ENCODE peak calls at places on chromosome 11, in six cellular contexts. One of them, this sample, is unnamed.

GRCh38 chr11:76030286-76030685 is 176.0 kb downstream of the WNT11 start:
- DNase-seq in GM12878: no peak
- DNase-seq in GM12891: no peak
- DNase-seq in K562: no peak
- DNase-seq in H1: no peak
- DNase-seq in HepG2: peak
- DNase-seq in this sample: no peak

GRCh38 chr11:69791266-69791665 is 16.1 kb upstream of the FGF4 start:
- DNase-seq in H1: no peak
- DNase-seq in GM12878: no peak
- DNase-seq in K562: no peak
- DNase-seq in GM12891: no peak
- DNase-seq in HepG2: no peak
- DNase-seq in this sample: no peak

GRCh38 chr11:21654091-21654490 is 538.8 kb upstream of the ANO5 start:
- DNase-seq in GM12891: no peak
- DNase-seq in HepG2: no peak
- DNase-seq in K562: no peak
- DNase-seq in H1: no peak
- DNase-seq in GM12878: no peak
- DNase-seq in this sample: no peak

GRCh38 chr11:64013141-64013896 is 22.4 kb upstream of the FLRT1 start:
- DNase-seq in K562: no peak
- DNase-seq in H1: no peak
- DNase-seq in GM12891: no peak
- DNase-seq in HepG2: no peak
- DNase-seq in GM12878: no peak
- DNase-seq in this sample: no peak

GRCh38 chr11:8709002-8709672 is 26.5 kb downstream of the RPL27A start:
- DNase-seq in HepG2: no peak
- DNase-seq in GM12878: no peak
- DNase-seq in GM12891: no peak
- DNase-seq in K562: no peak
- DNase-seq in H1: no peak
- DNase-seq in this sample: no peak

GRCh38 chr11:89168396-89168795 is 9.3 kb upstream of the TYR start:
- DNase-seq in HepG2: no peak
- DNase-seq in K562: no peak
- DNase-seq in GM12891: no peak
- DNase-seq in H1: no peak
- DNase-seq in GM12878: no peak
- DNase-seq in this sample: no peak

GRCh38 chr11:126146454-126147192 is 64.8 kb downstream of the RPUSD4 start:
- DNase-seq in H1: no peak
- DNase-seq in GM12891: peak
- DNase-seq in K562: no peak
- DNase-seq in HepG2: peak
- DNase-seq in GM12878: no peak
- DNase-seq in this sample: no peak

GRCh38 chr11:89416961-89417360 is 74.2 kb downstream of the NOX4 start:
- DNase-seq in K562: no peak
- DNase-seq in HepG2: no peak
- DNase-seq in GM12878: no peak
- DNase-seq in GM12891: no peak
- DNase-seq in H1: no peak
- DNase-seq in this sample: no peak

GRCh38 chr11:14315130-14315529 is 43.9 kb downstream of the RRAS2 start:
- DNase-seq in GM12891: no peak
- DNase-seq in H1: no peak
- DNase-seq in HepG2: no peak
- DNase-seq in K562: no peak
- DNase-seq in GM12878: no peak
- DNase-seq in this sample: no peak

GRCh38 chr11:104979839-104980238 is 11.5 kb upstream of the CASP4 start:
- DNase-seq in H1: no peak
- DNase-seq in HepG2: no peak
- DNase-seq in GM12878: no peak
- DNase-seq in K562: no peak
- DNase-seq in GM12891: no peak
- DNase-seq in this sample: no peak

GRCh38 chr11:116457336-116458007 is 315.3 kb downstream of the BUD13 start:
- DNase-seq in H1: no peak
- DNase-seq in K562: no peak
- DNase-seq in GM12891: no peak
- DNase-seq in GM12878: no peak
- DNase-seq in HepG2: no peak
- DNase-seq in this sample: no peak

GRCh38 chr11:44910591-44910990 is 40.1 kb downstream of the TP53I11 start:
- DNase-seq in H1: no peak
- DNase-seq in GM12891: no peak
- DNase-seq in GM12878: no peak
- DNase-seq in HepG2: no peak
- DNase-seq in K562: no peak
- DNase-seq in this sample: no peak

GRCh38 chr11:102476812-102477211 is 24.2 kb upstream of the TMEM123 start:
- DNase-seq in K562: no peak
- DNase-seq in HepG2: peak
- DNase-seq in GM12891: no peak
- DNase-seq in GM12878: no peak
- DNase-seq in H1: no peak
- DNase-seq in this sample: no peak

GRCh38 chr11:66116576-66117361 is 46.7 kb downstream of the PACS1 start:
- DNase-seq in K562: no peak
- DNase-seq in GM12878: no peak
- DNase-seq in HepG2: no peak
- DNase-seq in H1: no peak
- DNase-seq in GM12891: no peak
- DNase-seq in this sample: no peak

GRCh38 chr11:122703541-122704272 is 48.2 kb downstream of the UBASH3B start:
- DNase-seq in HepG2: no peak
- DNase-seq in H1: no peak
- DNase-seq in GM12891: no peak
- DNase-seq in K562: no peak
- DNase-seq in GM12878: no peak
- DNase-seq in this sample: no peak

GRCh38 chr11:130849215-130849568 is 67.1 kb downstream of the SNX19 start:
- DNase-seq in HepG2: no peak
- DNase-seq in K562: no peak
- DNase-seq in H1: no peak
- DNase-seq in GM12878: no peak
- DNase-seq in GM12891: no peak
- DNase-seq in this sample: no peak

GRCh38 chr11:2774173-2775082 is 74.6 kb upstream of the KCNQ1OT1 start:
- DNase-seq in H1: no peak
- DNase-seq in HepG2: no peak
- DNase-seq in GM12878: no peak
- DNase-seq in GM12891: no peak
- DNase-seq in K562: no peak
- DNase-seq in this sample: no peak

GRCh38 chr11:62025429-62026105 is 58.1 kb upstream of the FTH1 start:
- DNase-seq in K562: peak
- DNase-seq in GM12878: peak
- DNase-seq in H1: no peak
- DNase-seq in GM12891: no peak
- DNase-seq in HepG2: peak
- DNase-seq in this sample: no peak

GRCh38 chr11:90717522-90717921 is 494.7 kb upstream of the CHORDC1 start:
- DNase-seq in K562: no peak
- DNase-seq in GM12878: no peak
- DNase-seq in HepG2: no peak
- DNase-seq in H1: no peak
- DNase-seq in GM12891: no peak
- DNase-seq in this sample: no peak

GRCh38 chr11:95363710-95364109 is 132.7 kb upstream of the SESN3 start:
- DNase-seq in H1: no peak
- DNase-seq in K562: no peak
- DNase-seq in GM12878: no peak
- DNase-seq in HepG2: peak
- DNase-seq in GM12891: no peak
- DNase-seq in this sample: no peak

GRCh38 chr11:16086229-16086628 is 270.1 kb downstream of the SOX6 start:
- DNase-seq in HepG2: no peak
- DNase-seq in K562: no peak
- DNase-seq in H1: no peak
- DNase-seq in GM12891: no peak
- DNase-seq in GM12878: no peak
- DNase-seq in this sample: no peak

GRCh38 chr11:15810079-15810478 is 546.3 kb downstream of the SOX6 start:
- DNase-seq in HepG2: no peak
- DNase-seq in GM12891: no peak
- DNase-seq in K562: no peak
- DNase-seq in GM12878: no peak
- DNase-seq in H1: no peak
- DNase-seq in this sample: no peak

GRCh38 chr11:197741-198235 is 4.9 kb downstream of the SCGB1C1 start:
- DNase-seq in HepG2: no peak
- DNase-seq in GM12891: no peak
- DNase-seq in K562: no peak
- DNase-seq in GM12878: no peak
- DNase-seq in H1: peak
- DNase-seq in this sample: no peak

GRCh38 chr11:115199501-115199900 is 304.7 kb downstream of the CADM1 start:
- DNase-seq in HepG2: no peak
- DNase-seq in H1: no peak
- DNase-seq in K562: no peak
- DNase-seq in GM12878: no peak
- DNase-seq in GM12891: no peak
- DNase-seq in this sample: no peak

DNA sequence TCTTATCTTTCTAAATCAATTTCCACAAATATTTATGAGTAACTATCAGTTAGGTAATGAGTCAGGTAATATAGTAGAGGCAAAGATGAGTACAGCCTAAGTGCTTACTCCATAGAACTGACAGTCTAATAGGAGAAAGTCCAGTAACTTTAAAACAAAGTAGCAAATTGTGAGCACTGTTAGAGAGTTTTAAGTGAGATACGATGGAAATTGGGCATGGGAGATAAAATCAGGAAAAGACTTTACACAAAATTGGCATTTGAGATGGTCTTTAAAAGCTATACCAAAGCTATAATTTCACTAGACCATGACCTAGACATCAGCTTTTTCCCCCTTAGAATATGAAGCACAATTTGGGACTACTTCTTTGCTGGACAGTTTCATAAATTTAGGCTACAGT is 113.7 kb downstream of the CSTPP1 start:
- DNase-seq in HepG2: no peak
- DNase-seq in GM12891: no peak
- DNase-seq in K562: no peak
- DNase-seq in H1: no peak
- DNase-seq in GM12878: no peak
- DNase-seq in this sample: no peak
- TF ChIP-seq TAF1 in HepG2: no peak
- TF ChIP-seq TAF1 in GM12891: no peak
- TF ChIP-seq TAF1 in K562: no peak
- TF ChIP-seq TAF1 in H1: no peak
- TF ChIP-seq TAF1 in GM12878: no peak
- TF ChIP-seq TAF1 in this sample: no peak

GRCh38 chr11:68093565-68093964 is 27.6 kb downstream of the CHKA start:
- DNase-seq in K562: no peak
- DNase-seq in GM12878: no peak
- DNase-seq in H1: no peak
- DNase-seq in HepG2: no peak
- DNase-seq in GM12891: no peak
- DNase-seq in this sample: no peak

GRCh38 chr11:68092411-68092810 is 28.8 kb downstream of the CHKA start:
- DNase-seq in GM12891: no peak
- DNase-seq in K562: no peak
- DNase-seq in GM12878: no peak
- DNase-seq in HepG2: no peak
- DNase-seq in H1: peak
- DNase-seq in this sample: no peak

GRCh38 chr11:68090287-68090686 is 30.9 kb downstream of the CHKA start:
- DNase-seq in GM12878: no peak
- DNase-seq in GM12891: no peak
- DNase-seq in H1: no peak
- DNase-seq in HepG2: no peak
- DNase-seq in K562: no peak
- DNase-seq in this sample: no peak

DNA sequence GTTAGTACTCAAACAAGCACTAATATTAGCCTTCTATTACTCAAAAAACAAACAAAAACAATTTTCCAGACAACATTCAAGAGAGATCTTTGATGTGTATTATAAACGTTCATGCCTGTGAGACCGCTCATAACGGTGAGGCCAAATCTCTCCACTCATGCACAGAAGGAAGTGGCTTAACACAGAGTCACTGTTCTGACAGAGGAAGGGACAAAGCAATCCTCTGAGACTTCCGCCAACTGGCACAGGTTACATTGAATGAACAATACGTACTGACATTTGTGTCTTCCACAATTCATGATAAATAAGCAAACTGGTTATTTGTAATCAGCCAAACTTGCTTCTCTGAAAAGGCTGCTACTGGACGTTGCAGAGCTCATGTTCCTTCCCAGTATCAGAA is 30.5 kb downstream of the CHKA start:
- DNase-seq in HepG2: no peak
- DNase-seq in GM12891: no peak
- DNase-seq in K562: no peak
- DNase-seq in H1: peak
- DNase-seq in GM12878: no peak
- DNase-seq in this sample: no peak
- TF ChIP-seq POLR2AphosphoS5 in HepG2: no peak
- TF ChIP-seq POLR2AphosphoS5 in GM12891: no peak
- TF ChIP-seq POLR2AphosphoS5 in K562: no peak
- TF ChIP-seq POLR2AphosphoS5 in H1: no peak
- TF ChIP-seq POLR2AphosphoS5 in GM12878: no peak
- TF ChIP-seq POLR2AphosphoS5 in this sample: no peak

GRCh38 chr11:47163898-47164297 is 12.8 kb downstream of the ARFGAP2 start:
- DNase-seq in GM12878: no peak
- DNase-seq in K562: no peak
- DNase-seq in GM12891: no peak
- DNase-seq in HepG2: no peak
- DNase-seq in H1: no peak
- DNase-seq in this sample: no peak
- TF ChIP-seq POLR2A in GM12878: no peak
- TF ChIP-seq POLR2A in K562: peak
- TF ChIP-seq POLR2A in GM12891: no peak
- TF ChIP-seq POLR2A in HepG2: no peak
- TF ChIP-seq POLR2A in H1: no peak
- TF ChIP-seq POLR2A in this sample: peak

GRCh38 chr11:124214027-124214426 is 26.9 kb upstream of the OR8G1 start:
- DNase-seq in GM12891: no peak
- DNase-seq in HepG2: no peak
- DNase-seq in GM12878: no peak
- DNase-seq in H1: no peak
- DNase-seq in K562: no peak
- DNase-seq in this sample: no peak

GRCh38 chr11:124222407-124222806 is 18.5 kb upstream of the OR8G1 start:
- DNase-seq in H1: no peak
- DNase-seq in HepG2: no peak
- DNase-seq in GM12878: no peak
- DNase-seq in GM12891: no peak
- DNase-seq in K562: no peak
- DNase-seq in this sample: no peak

DNA sequence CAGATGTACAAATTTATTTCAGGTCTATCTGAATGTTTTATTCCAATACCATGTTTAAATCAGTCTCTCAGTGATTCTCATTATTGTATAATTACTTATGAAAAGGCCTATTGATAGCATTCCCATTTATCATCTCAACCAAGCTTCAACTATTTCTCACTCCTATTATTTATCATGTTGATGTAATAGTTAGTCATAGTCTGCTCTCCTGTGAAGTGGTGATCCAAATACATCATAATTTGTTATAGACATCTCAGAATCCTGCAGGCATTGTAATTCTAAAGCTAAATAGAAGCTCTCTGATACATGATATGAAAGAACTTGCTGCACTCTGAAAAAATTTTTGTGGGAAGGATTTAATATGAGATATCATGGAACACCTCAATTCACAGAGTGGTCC is 21.8 kb upstream of the OR8G1 start:
- DNase-seq in GM12891: no peak
- DNase-seq in K562: no peak
- DNase-seq in H1: no peak
- DNase-seq in GM12878: no peak
- DNase-seq in HepG2: no peak
- DNase-seq in this sample: no peak
- TF ChIP-seq TAF1 in GM12891: no peak
- TF ChIP-seq TAF1 in K562: no peak
- TF ChIP-seq TAF1 in H1: no peak
- TF ChIP-seq TAF1 in GM12878: no peak
- TF ChIP-seq TAF1 in HepG2: no peak
- TF ChIP-seq TAF1 in this sample: no peak